ENCODE peak calls at places on chromosome 20, in seven cellular contexts. A is fibroblast of the aortic adventitia, J is Peyer's patch, E is B cell, H is fibroblast of mammary gland, Z is GM10248, N is NB4. R is an unnamed sample.

GRCh38 chr20:57892471-57892870 is 182.7 kb upstream of the PMEPA1 start:
- DNase-seq in A (no peak), J (peak), E (no peak), H (no peak), Z (no peak), N (no peak), R (no peak)

GRCh38 chr20:47660983-47661711 is 124.1 kb downstream of the SULF2 start:
- DNase-seq in A (no peak), J (no peak), E (no peak), H (no peak), Z (no peak), N (no peak), R (no peak)

GRCh38 chr20:21308340-21308739 is 5.2 kb downstream of the XRN2 start:
- DNase-seq in A (no peak), J (no peak), E (no peak), H (no peak), Z (no peak), N (no peak), R (no peak)

GRCh38 chr20:1187605-1188171 is 2.9 kb upstream of the TMEM74B start:
- DNase-seq in A (no peak), J (no peak), E (no peak), H (no peak), Z (no peak), N (no peak), R (no peak)

GRCh38 chr20:62063981-62064787 is 1.5 kb downstream of the TAF4 start:
- DNase-seq in A (no peak), J (peak), E (peak), H (no peak), Z (no peak), N (no peak), R (no peak)

GRCh38 chr20:4835244-4836177 is 113.8 kb downstream of the PRND start:
- DNase-seq in A (peak), J (no peak), E (no peak), H (peak), Z (no peak), N (no peak), R (no peak)

GRCh38 chr20:40073535-40074111 is 615.4 kb downstream of the MAFB start:
- DNase-seq in A (no peak), J (no peak), E (no peak), H (peak), Z (no peak), N (peak), R (no peak)

GRCh38 chr20:58714923-58715708 is 22.5 kb downstream of the NPEPL1 start:
- DNase-seq in A (no peak), J (no peak), E (no peak), H (no peak), Z (peak), N (peak), R (no peak)

GRCh38 chr20:46056970-46057855 is 28.2 kb downstream of the SLC12A5 start:
- DNase-seq in A (peak), J (no peak), E (peak), H (peak), Z (peak), N (peak), R (peak)

GRCh38 chr20:12079490-12079889 is 161.8 kb downstream of the BTBD3 start:
- DNase-seq in A (no peak), J (no peak), E (no peak), H (no peak), Z (no peak), N (no peak), R (no peak)

GRCh38 chr20:40688129-40689099 is 622 bp downstream of the MAFB start:
- DNase-seq in A (peak), J (no peak), E (no peak), H (peak), Z (no peak), N (no peak), R (no peak)

GRCh38 chr20:50426865-50427739 is 83.1 kb upstream of the PTPN1 start:
- DNase-seq in A (no peak), J (no peak), E (no peak), H (no peak), Z (no peak), N (no peak), R (no peak)

GRCh38 chr20:8930691-8931090 is 138.2 kb upstream of the PLCB4 start:
- DNase-seq in A (no peak), J (no peak), E (no peak), H (no peak), Z (no peak), N (no peak), R (no peak)

GRCh38 chr20:41726727-41727126 is 108.5 kb upstream of the CHD6 start:
- DNase-seq in A (no peak), J (no peak), E (no peak), H (no peak), Z (no peak), N (no peak), R (no peak)

GRCh38 chr20:2527762-2528161 is 8.6 kb upstream of the TMC2 start:
- DNase-seq in A (no peak), J (no peak), E (no peak), H (no peak), Z (no peak), N (no peak), R (no peak)

GRCh38 chr20:2688041-2688591 is 4.5 kb upstream of the EBF4 start:
- DNase-seq in A (peak), J (no peak), E (peak), H (peak), Z (peak), N (peak), R (peak)

GRCh38 chr20:63961664-63962425 is 5.6 kb upstream of the UCKL1 start:
- DNase-seq in A (no peak), J (no peak), E (no peak), H (no peak), Z (no peak), N (no peak), R (no peak)

GRCh38 chr20:54132612-54133433 is 41.0 kb downstream of the CYP24A1 start:
- DNase-seq in A (peak), J (no peak), E (no peak), H (peak), Z (no peak), N (peak), R (no peak)

GRCh38 chr20:40672095-40672494 is 16.9 kb downstream of the MAFB start:
- DNase-seq in A (no peak), J (no peak), E (no peak), H (no peak), Z (no peak), N (no peak), R (no peak)

GRCh38 chr20:46960536-46960935 is 65.9 kb downstream of the EYA2 start:
- DNase-seq in A (no peak), J (no peak), E (no peak), H (no peak), Z (no peak), N (no peak), R (no peak)

GRCh38 chr20:22819134-22819533 is 216.0 kb upstream of the SSTR4 start:
- DNase-seq in A (no peak), J (no peak), E (no peak), H (no peak), Z (no peak), N (no peak), R (no peak)

GRCh38 chr20:22821826-22822225 is 213.3 kb upstream of the SSTR4 start:
- DNase-seq in A (no peak), J (no peak), E (no peak), H (no peak), Z (no peak), N (no peak), R (no peak)

GRCh38 chr20:22816016-22816415 is 219.1 kb upstream of the SSTR4 start:
- DNase-seq in A (no peak), J (no peak), E (no peak), H (no peak), Z (no peak), N (no peak), R (no peak)

GRCh38 chr20:22821081-22821480 is 214.0 kb upstream of the SSTR4 start:
- DNase-seq in A (no peak), J (no peak), E (no peak), H (no peak), Z (no peak), N (no peak), R (no peak)

DNA sequence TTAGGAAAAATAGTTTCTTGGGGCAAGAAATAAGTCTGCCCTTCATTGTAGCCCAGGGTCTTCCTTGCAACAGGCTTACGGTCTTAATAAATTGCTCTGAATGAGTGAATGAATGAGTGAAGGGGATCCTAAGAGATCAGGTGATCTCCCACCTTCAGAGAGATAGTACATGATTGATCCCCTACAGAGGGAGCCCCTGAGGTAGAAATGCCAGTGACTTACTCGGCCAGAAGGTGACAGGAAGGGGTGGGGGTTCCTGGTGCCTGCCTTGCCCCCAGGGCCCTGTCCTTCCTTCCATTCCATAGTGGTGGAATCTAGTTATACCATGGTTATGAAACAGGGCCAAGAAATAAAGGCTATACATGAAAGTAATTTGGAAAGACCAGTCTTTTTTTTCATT is 215.3 kb upstream of the SSTR4 start:
- DNase-seq in A (no peak), J (no peak), E (no peak), H (no peak), Z (no peak), N (no peak), R (no peak)
- TF ChIP-seq CTCF in A (no peak), J (no peak), E (no peak), H (no peak), Z (no peak), N (no peak), R (no peak)

DNA sequence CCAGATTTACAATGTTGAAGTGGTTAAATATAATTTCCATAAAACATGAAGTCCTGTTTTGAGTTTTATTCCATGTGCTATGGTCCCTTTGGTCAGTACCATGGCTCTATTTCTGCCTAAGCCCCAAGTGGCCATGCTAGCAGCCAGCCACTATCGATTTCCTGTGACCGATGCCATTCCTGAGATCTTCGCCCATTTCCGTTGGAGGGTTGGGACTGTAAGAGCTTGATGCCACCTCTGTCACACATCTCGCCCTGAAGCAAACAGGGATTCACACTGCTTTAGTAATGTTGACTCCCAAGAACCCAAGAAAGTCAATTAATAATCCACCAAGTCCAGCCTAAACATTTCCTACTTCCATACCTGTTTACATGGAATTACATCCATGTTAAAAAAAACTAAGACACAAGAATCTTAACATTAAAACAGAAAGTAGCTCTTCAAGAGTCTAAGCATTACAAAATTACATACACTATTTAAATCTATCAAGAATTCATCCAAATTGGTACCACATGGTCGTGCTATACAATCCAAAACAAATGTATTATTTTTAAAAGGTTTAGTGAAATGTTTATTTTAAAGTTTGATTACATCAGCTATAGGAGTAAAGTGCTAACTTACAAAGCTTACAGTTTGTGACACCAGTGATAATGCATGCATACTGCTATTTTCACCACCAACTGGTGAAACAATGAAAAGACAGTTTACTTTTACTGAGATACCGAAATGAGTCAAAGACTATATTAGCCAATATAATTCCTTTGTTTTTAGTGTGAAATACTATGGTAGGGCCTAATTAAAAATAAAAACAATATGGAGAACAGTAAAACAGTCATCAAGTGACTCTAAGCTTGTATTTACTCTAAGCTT is 2.5 kb downstream of the RBM39 start:
- DNase-seq in A (peak), J (no peak), E (no peak), H (peak), Z (no peak), N (peak), R (no peak)
- TF ChIP-seq CTCF in A (peak), J (peak), E (peak), H (peak), Z (no peak), N (no peak), R (peak)

GRCh38 chr20:34410331-34410730 is 47.3 kb downstream of the ITCH start:
- DNase-seq in A (no peak), J (no peak), E (no peak), H (peak), Z (no peak), N (no peak), R (no peak)
- TF ChIP-seq CTCF in A (no peak), J (no peak), E (no peak), H (no peak), Z (no peak), N (no peak), R (no peak)

GRCh38 chr20:24745617-24746350 is 203.3 kb upstream of the CST7 start:
- DNase-seq in A (no peak), J (no peak), E (no peak), H (no peak), Z (no peak), N (no peak), R (no peak)
- TF ChIP-seq CTCF in A (no peak), J (no peak), E (no peak), H (no peak), Z (no peak), N (no peak), R (no peak)

R was measured in activated CD8-positive, alpha-beta T cell treated with anti-CD3 and anti-CD28 coated beads for 36 hours.